ENCODE peak calls at places on chromosomes 2 and 18, in five cellular contexts. P is ACHN; Q is activated T-cell treated with anti-CD3 and anti-CD28 coated beads, Interleukin-2, amount 50 U/mL, for 1 hour; J is effector memory CD4-positive, alpha-beta T cell; H is activated T-helper 1 cell treated with Interleukin-2 at 50 U/mL for 16 hours. X is an unnamed sample.

GRCh38 chr2:42906557-42907380 is 114.4 kb upstream of the HAAO start:
- DNase-seq in P (no peak), Q (no peak), J (no peak), H (no peak), X (no peak)

GRCh38 chr2:54224997-54225396 is 31.0 kb downstream of the TSPYL6 start:
- DNase-seq in P (no peak), Q (no peak), J (no peak), H (no peak), X (no peak)

GRCh38 chr2:144364988-144365738 is 154.8 kb downstream of the ZEB2 start:
- DNase-seq in P (peak), Q (no peak), J (no peak), H (no peak), X (peak)

GRCh38 chr2:201413552-201413951 is 37.7 kb downstream of the TRAK2 start:
- DNase-seq in P (no peak), Q (no peak), J (no peak), H (no peak), X (no peak)

GRCh38 chr18:9839211-9839610 is 46.6 kb upstream of the TXNDC2 start:
- DNase-seq in P (no peak), Q (no peak), J (no peak), H (no peak), X (no peak)

GRCh38 chr2:178584666-178585065 is 104.4 kb downstream of the PLEKHA3 start:
- DNase-seq in P (no peak), Q (no peak), J (no peak), H (no peak), X (no peak)

GRCh38 chr2:232449964-232450363 is 6.0 kb upstream of the ALPI start:
- DNase-seq in P (no peak), Q (no peak), J (no peak), H (no peak), X (no peak)

GRCh38 chr2:212242739-212243138 is 295.9 kb downstream of the ERBB4 start:
- DNase-seq in P (no peak), Q (no peak), J (no peak), H (no peak), X (no peak)

GRCh38 chr2:152200562-152201465 is 25.3 kb upstream of the STAM2 start:
- DNase-seq in P (peak), Q (no peak), J (no peak), H (no peak), X (peak)

GRCh38 chr2:74747411-74748080 is 86.4 kb upstream of the HK2 start:
- DNase-seq in P (no peak), Q (no peak), J (no peak), H (no peak), X (no peak)

X was measured in kidney epithelial cell.